ENCODE peak calls at places on chromosomes 7 and 10, in five cellular contexts. V is IMR-90, H is A549, Q is K562, M is SK-N-SH. K is an unnamed sample.

GRCh38 chr10:68230268-68230667 is 1.6 kb downstream of the ATOH7 start:
- DNase-seq in V (no peak), H (no peak), Q (no peak), M (no peak), K (no peak)

GRCh38 chr10:62459072-62459471 is 84.9 kb downstream of the ZNF365 start:
- DNase-seq in V (peak), H (no peak), Q (no peak), M (no peak), K (no peak)

GRCh38 chr7:78770422-78771410 is 682.8 kb downstream of the MAGI2 start:
- DNase-seq in V (peak), H (no peak), Q (no peak), M (peak), K (no peak)

GRCh38 chr10:30436688-30437038 is 2.7 kb downstream of the MAP3K8 start:
- DNase-seq in V (no peak), H (no peak), Q (no peak), M (no peak), K (no peak)

GRCh38 chr10:92750788-92751533 is 61.2 kb downstream of the HHEX start:
- DNase-seq in V (peak), H (no peak), Q (no peak), M (no peak), K (no peak)

GRCh38 chr10:59595584-59595983 is 114.1 kb downstream of the SLC16A9 start:
- DNase-seq in V (no peak), H (no peak), Q (no peak), M (peak), K (no peak)

GRCh38 chr7:133369130-133369529 is 116.3 kb downstream of the EXOC4 start:
- DNase-seq in V (peak), H (no peak), Q (no peak), M (no peak), K (no peak)

GRCh38 chr7:116497708-116498107 is 1.8 kb upstream of the CAV2 start:
- DNase-seq in V (peak), H (no peak), Q (no peak), M (no peak), K (no peak)

GRCh38 chr10:130127612-130128607 is 8.3 kb upstream of the GLRX3 start:
- DNase-seq in V (peak), H (peak), Q (peak), M (peak), K (peak)

GRCh38 chr10:98950106-98950505 is 285.5 kb downstream of the HPSE2 start:
- DNase-seq in V (no peak), H (no peak), Q (no peak), M (no peak), K (no peak)

GRCh38 chr7:142749218-142749993 is at the start of gene PRSS1:
- DNase-seq in V (no peak), H (no peak), Q (no peak), M (no peak), K (no peak)

GRCh38 chr7:100694196-100694745 is at the start of gene GIGYF1:
- DNase-seq in V (peak), H (peak), Q (peak), M (peak), K (no peak)

GRCh38 chr7:105003275-105003674 is 10.7 kb upstream of the KMT2E start:
- DNase-seq in V (peak), H (no peak), Q (no peak), M (no peak), K (no peak)

GRCh38 chr7:133095119-133095671 is 13.3 kb upstream of the CHCHD3 start:
- DNase-seq in V (no peak), H (no peak), Q (no peak), M (no peak), K (no peak)

GRCh38 chr10:86721232-86721631 is 35.2 kb upstream of the BMPR1A start:
- DNase-seq in V (no peak), H (no peak), Q (peak), M (no peak), K (no peak)

GRCh38 chr7:2100278-2101205 is 132.2 kb downstream of the MAD1L1 start:
- DNase-seq in V (no peak), H (no peak), Q (no peak), M (peak), K (peak)

GRCh38 chr10:118875087-118875486 is 120.3 kb upstream of the CACUL1 start:
- DNase-seq in V (no peak), H (no peak), Q (no peak), M (no peak), K (no peak)

GRCh38 chr10:118871244-118871865 is 116.6 kb upstream of the CACUL1 start:
- DNase-seq in V (no peak), H (no peak), Q (no peak), M (no peak), K (no peak)

GRCh38 chr10:118873080-118873737 is 118.4 kb upstream of the CACUL1 start:
- DNase-seq in V (peak), H (no peak), Q (no peak), M (no peak), K (no peak)

GRCh38 chr10:118874171-118874570 is 119.4 kb upstream of the CACUL1 start:
- DNase-seq in V (no peak), H (no peak), Q (no peak), M (no peak), K (no peak)

GRCh38 chr10:118873738-118874105 is 119.0 kb upstream of the CACUL1 start:
- DNase-seq in V (no peak), H (no peak), Q (no peak), M (no peak), K (no peak)
- TF ChIP-seq RCOR1 in V (no peak), H (no peak), Q (no peak), M (no peak), K (no peak)

DNA sequence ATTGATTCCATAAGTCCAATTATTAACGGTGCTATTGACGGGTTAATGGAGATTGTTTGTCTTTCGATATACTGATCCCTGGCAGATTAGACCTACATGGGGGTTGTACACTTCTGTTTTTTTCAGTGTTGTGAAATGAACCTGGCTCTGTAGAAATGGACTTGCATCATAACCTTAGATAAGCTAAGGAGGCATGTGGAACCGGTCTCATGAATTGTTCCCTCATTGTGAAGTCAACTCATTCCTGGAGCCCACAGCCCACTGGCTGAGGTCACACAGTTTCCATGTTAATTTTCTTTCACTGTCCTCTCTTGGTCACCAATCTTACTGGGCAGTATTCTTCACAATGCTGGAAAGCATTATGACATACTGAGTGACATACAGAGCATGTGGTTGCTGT is 202.8 kb downstream of the BMPER start:
- DNase-seq in V (peak), H (no peak), Q (no peak), M (no peak), K (no peak)
- TF ChIP-seq RCOR1 in V (no peak), H (no peak), Q (no peak), M (no peak), K (no peak)

DNA sequence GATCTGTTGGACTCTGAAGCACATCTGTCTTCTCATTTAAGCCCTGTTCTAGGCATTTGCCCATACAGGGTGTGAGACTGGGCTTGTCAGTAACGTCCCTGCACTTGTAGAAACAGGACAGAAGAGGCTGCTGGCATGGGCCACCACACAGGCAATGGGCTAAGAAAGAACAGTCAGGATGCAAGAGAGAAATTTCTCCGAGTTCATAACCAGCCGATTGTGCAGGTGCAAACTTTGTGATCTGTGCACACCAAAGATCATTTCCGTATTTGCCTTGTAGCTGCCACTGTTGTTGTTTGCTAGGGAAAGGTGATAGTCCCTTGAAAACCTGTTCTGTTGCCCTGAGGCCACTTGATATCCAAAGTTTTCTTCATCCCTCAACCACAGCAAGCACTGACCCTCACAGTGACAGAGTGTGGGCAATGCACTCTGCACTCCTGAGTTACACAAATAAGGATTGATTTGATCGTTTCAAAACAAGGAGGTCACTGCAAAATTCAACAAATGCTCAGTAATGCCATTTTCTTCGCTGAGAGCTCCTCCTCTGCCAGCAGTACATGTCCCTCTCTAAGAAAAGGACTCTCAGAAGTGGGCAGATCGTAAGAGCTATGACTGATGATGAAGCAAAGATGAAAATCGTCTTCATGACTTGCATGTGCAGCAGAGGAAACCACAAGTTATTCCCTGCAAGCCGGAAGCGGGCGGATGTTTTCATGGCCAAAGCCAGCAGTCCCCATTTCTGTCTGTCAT is 20.2 kb downstream of the KLF6 start:
- DNase-seq in V (no peak), H (no peak), Q (no peak), M (no peak), K (no peak)
- TF ChIP-seq RCOR1 in V (no peak), H (no peak), Q (peak), M (no peak), K (no peak)

GRCh38 chr7:112207765-112208164 is 1.3 kb downstream of the ZNF277 start:
- DNase-seq in V (no peak), H (no peak), Q (no peak), M (no peak), K (no peak)

GRCh38 chr7:112204776-112205347 is 1.3 kb downstream of the DOCK4 start:
- DNase-seq in V (no peak), H (peak), Q (no peak), M (no peak), K (no peak)

GRCh38 chr7:112206238-112207105 is at the start of the genes DOCK4 and ZNF277:
- DNase-seq in V (peak), H (peak), Q (peak), M (peak), K (peak)

GRCh38 chr7:112205348-112206237 is 606 bp downstream of the DOCK4 start:
- DNase-seq in V (peak), H (peak), Q (peak), M (peak), K (no peak)

GRCh38 chr7:112207106-112207592 is 654 bp downstream of the ZNF277 start:
- DNase-seq in V (no peak), H (peak), Q (peak), M (peak), K (no peak)
- TF ChIP-seq RCOR1 in V (no peak), H (no peak), Q (no peak), M (no peak), K (no peak)

GRCh38 chr7:90788057-90788456 is 191.9 kb downstream of the CDK14 start:
- DNase-seq in V (peak), H (no peak), Q (no peak), M (no peak), K (no peak)
- TF ChIP-seq RCOR1 in V (no peak), H (no peak), Q (no peak), M (no peak), K (no peak)

GRCh38 chr10:70970830-70971229 is 82.5 kb upstream of the PCBD1 start:
- DNase-seq in V (peak), H (no peak), Q (no peak), M (no peak), K (no peak)
- TF ChIP-seq RCOR1 in V (no peak), H (no peak), Q (no peak), M (no peak), K (no peak)